ENCODE peak calls at places on chromosomes 1 and 21, in four cellular contexts. M is CD8-positive, alpha-beta T cell; U is neuronal stem cell; C is heart left ventricle. W is an unnamed sample.

GRCh38 chr1:228280961-228281591 is 73.2 kb downstream of the OBSCN start:
- DNase-seq in M (no peak), U (no peak), C (no peak), W (no peak)

GRCh38 chr1:10658396-10659066 is 137.9 kb downstream of the CASZ1 start:
- DNase-seq in M (no peak), U (no peak), C (no peak), W (no peak)

GRCh38 chr21:30577766-30578165 is 12.4 kb downstream of the KRTAP22-2 start:
- DNase-seq in M (no peak), U (no peak), C (no peak), W (no peak)

GRCh38 chr21:43957629-43958362 is 54.3 kb upstream of the TRAPPC10 start:
- DNase-seq in M (no peak), U (no peak), C (no peak), W (no peak)

GRCh38 chr1:1858382-1859086 is 32.4 kb downstream of the GNB1 start:
- DNase-seq in M (peak; percentile 21), U (peak; percentile 18), C (peak; percentile 92), W (peak; percentile 90)

GRCh38 chr1:43034778-43035177 is 76.1 kb upstream of the SLC2A1 start:
- DNase-seq in M (peak; percentile 3), U (no peak), C (no peak), W (no peak)

GRCh38 chr1:89607888-89608626 is 24.9 kb upstream of the LRRC8C start:
- DNase-seq in M (peak; percentile 56), U (no peak), C (peak; percentile 58), W (peak; percentile 37)

GRCh38 chr1:202252271-202252670 is 58.7 kb downstream of the LGR6 start:
- DNase-seq in M (no peak), U (no peak), C (no peak), W (no peak)

GRCh38 chr21:44959376-44960091 is 19.7 kb downstream of the SLX9 start:
- DNase-seq in M (no peak), U (no peak), C (no peak), W (peak; percentile 68)

GRCh38 chr1:44826375-44827196 is 16.5 kb downstream of the PTCH2 start:
- DNase-seq in M (no peak), U (no peak), C (peak; percentile 81), W (peak; percentile 94)

GRCh38 chr1:219629481-219629880 is 16.6 kb upstream of the ZC3H11B start:
- DNase-seq in M (no peak), U (no peak), C (no peak), W (no peak)

GRCh38 chr1:97942161-97943123 is 21.6 kb upstream of the DPYD start:
- DNase-seq in M (no peak), U (no peak), C (no peak), W (no peak)

GRCh38 chr1:97947751-97948150 is 26.9 kb upstream of the DPYD start:
- DNase-seq in M (no peak), U (no peak), C (no peak), W (no peak)

GRCh38 chr1:97943354-97943753 is 22.5 kb upstream of the DPYD start:
- DNase-seq in M (no peak), U (no peak), C (no peak), W (peak; percentile 7)
- H3K27ac ChIP-seq in M (no peak overlapping the region), U (no peak overlapping the region), C (no peak overlapping the region), W (no peak overlapping the region)

GRCh38 chr1:116067564-116067887 is 43.7 kb upstream of the MAB21L3 start:
- DNase-seq in M (no peak), U (no peak), C (no peak), W (peak; percentile 32)
- H3K27ac ChIP-seq in M (no peak overlapping the region), U (no peak overlapping the region), C (peak overlapping the region; percentile 71), W (peak overlapping the region; percentile 75)

GRCh38 chr1:231814031-231814430 is 187.4 kb downstream of the DISC1 start:
- DNase-seq in M (no peak), U (no peak), C (no peak), W (no peak)

GRCh38 chr1:231814536-231814935 is 187.9 kb downstream of the DISC1 start:
- DNase-seq in M (no peak), U (no peak), C (no peak), W (no peak)

GRCh38 chr1:231817813-231818212 is 191.2 kb downstream of the DISC1 start:
- DNase-seq in M (no peak), U (no peak), C (no peak), W (no peak)

GRCh38 chr1:231818342-231818741 is 191.8 kb downstream of the DISC1 start:
- DNase-seq in M (no peak), U (no peak), C (peak; percentile 37), W (peak; percentile 88)
- H3K27ac ChIP-seq in M (no peak overlapping the region), U (no peak overlapping the region), C (peak overlapping the region; percentile 86), W (peak overlapping the region; percentile 29)

DNA sequence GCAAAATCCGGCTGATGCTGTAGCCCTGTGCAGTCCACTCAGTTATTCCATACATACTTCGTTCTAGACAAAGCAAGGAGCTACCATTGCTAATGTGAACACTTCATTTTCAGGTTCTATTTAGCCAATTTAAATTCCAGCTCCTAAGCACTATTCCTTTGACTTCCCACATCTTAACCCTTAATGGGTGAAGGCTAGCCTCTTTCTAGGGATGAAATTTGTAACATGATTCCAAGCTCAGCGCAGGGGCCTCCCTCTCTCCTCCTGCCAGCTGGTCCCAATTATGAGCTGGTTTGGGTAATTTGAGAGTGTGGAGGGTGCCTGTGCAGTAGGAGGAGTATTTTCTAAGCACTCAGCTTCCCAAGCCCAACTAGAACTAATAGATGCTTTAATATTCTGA is 53.9 kb upstream of the PTGFRN start:
- DNase-seq in M (no peak), U (no peak), C (no peak), W (no peak)
- H3K27ac ChIP-seq in M (no peak overlapping the region), U (no peak overlapping the region), C (no peak overlapping the region), W (no peak overlapping the region)

GRCh38 chr1:226678701-226679100 is 60.4 kb downstream of the ITPKB start:
- DNase-seq in M (no peak), U (no peak), C (no peak), W (no peak)

GRCh38 chr1:226677121-226678020 is 61.7 kb downstream of the ITPKB start:
- DNase-seq in M (peak; percentile 66), U (no peak), C (peak; percentile 79), W (peak; percentile 90)

GRCh38 chr1:226679853-226680516 is 59.1 kb downstream of the ITPKB start:
- DNase-seq in M (peak; percentile 67), U (peak; percentile 95), C (peak; percentile 91), W (peak; percentile 95)

GRCh38 chr1:226679303-226679702 is 59.8 kb downstream of the ITPKB start:
- DNase-seq in M (no peak), U (no peak), C (no peak), W (no peak)

GRCh38 chr1:226678251-226678650 is 60.8 kb downstream of the ITPKB start:
- DNase-seq in M (no peak), U (no peak), C (no peak), W (no peak)
- H3K27ac ChIP-seq in M (peak overlapping the region; percentile 69), U (no peak overlapping the region), C (peak overlapping the region; percentile 94), W (peak overlapping the region; percentile 82)

DNA sequence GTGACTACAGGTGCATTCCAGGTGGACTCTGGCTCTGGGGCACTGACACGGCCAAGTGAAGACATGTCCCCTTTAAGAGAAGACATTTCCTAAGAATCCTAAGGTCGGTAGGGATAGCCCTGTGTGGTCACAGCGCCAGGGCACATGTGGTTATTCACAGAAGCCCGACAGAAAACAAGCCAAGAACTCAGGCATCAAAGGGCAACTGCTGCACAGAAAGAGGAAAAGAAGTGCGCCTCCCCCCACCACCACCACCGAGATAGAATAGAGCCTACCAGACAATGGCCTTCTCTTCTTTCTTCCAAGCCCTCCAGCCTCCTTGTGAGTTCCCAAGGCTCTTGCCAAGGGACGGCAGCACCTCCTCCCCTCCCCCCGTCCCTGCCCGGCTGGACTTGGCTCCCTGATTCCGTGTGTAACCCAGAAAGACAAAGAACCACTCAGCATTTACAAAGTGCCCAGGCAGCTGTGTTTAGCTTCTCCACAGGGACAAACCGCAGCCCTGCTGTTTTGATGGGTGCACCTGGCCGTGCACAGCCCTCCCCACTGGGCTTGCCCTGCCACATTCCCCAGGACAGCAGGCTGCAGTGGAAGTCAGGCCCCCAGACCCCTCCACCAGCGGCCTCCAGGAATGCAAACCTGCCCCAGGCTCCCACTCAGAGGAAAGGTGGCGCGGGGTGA is 30.2 kb downstream of the TMPRSS2 start:
- DNase-seq in M (no peak), U (peak; percentile 31), C (no peak), W (no peak)
- H3K27ac ChIP-seq in M (no peak overlapping the region), U (no peak overlapping the region), C (no peak overlapping the region), W (no peak overlapping the region)

W was measured in right cardiac atrium.